ENCODE peak calls at places on chromosomes 7 and 10, in four cellular contexts. O is NB4, K is cardiac fibroblast, F is cardiac muscle cell. P is an unnamed sample.

GRCh38 chr7:44308741-44309270 is 16.6 kb downstream of the CAMK2B start:
- DNase-seq in O (no peak), F (no peak), K (no peak), P (no peak)

GRCh38 chr7:130912910-130913720 is 179.1 kb upstream of the KLF14 start:
- DNase-seq in F (no peak), K (peak), O (peak), P (peak)

GRCh38 chr7:13834328-13834761 is 155.1 kb downstream of the ETV1 start:
- DNase-seq in F (no peak), K (no peak), O (no peak), P (no peak)

GRCh38 chr10:99784025-99784730 is 1.7 kb downstream of the ABCC2 start:
- DNase-seq in O (no peak), F (no peak), K (peak), P (peak)

GRCh38 chr7:29332027-29332806 is 137.6 kb downstream of the CHN2 start:
- DNase-seq in O (no peak), K (no peak), F (no peak), P (no peak)

GRCh38 chr7:150665075-150665794 is 20.3 kb upstream of the GIMAP2 start:
- DNase-seq in F (no peak), O (no peak), K (no peak), P (no peak)

GRCh38 chr7:135342887-135343286 is 109.2 kb downstream of the STRA8 start:
- DNase-seq in F (no peak), K (no peak), O (no peak), P (no peak)

GRCh38 chr7:158395780-158396214 is 191.8 kb downstream of the PTPRN2 start:
- DNase-seq in O (no peak), F (no peak), K (no peak), P (no peak)

GRCh38 chr7:104894313-104894712 is 119.7 kb upstream of the KMT2E start:
- DNase-seq in F (no peak), K (no peak), O (no peak), P (no peak)

GRCh38 chr7:40733578-40733977 is 598.8 kb downstream of the SUGCT start:
- DNase-seq in O (peak), F (no peak), K (no peak), P (no peak)

GRCh38 chr7:131501422-131501821 is 55.0 kb downstream of the PODXL start:
- DNase-seq in O (peak), F (no peak), K (peak), P (peak)

GRCh38 chr10:74981831-74982633 is 129.4 kb upstream of the SAMD8 start:
- DNase-seq in O (no peak), K (no peak), F (no peak), P (no peak)

GRCh38 chr10:33377658-33378025 is 43.2 kb upstream of the NRP1 start:
- DNase-seq in F (no peak), K (peak), O (no peak), P (peak)

GRCh38 chr10:130464426-130464825 is 328.2 kb downstream of the GLRX3 start:
- DNase-seq in K (no peak), F (no peak), O (no peak), P (no peak)

GRCh38 chr10:51405580-51406367 is 293.6 kb downstream of the CSTF2T start:
- DNase-seq in F (no peak), K (peak), O (no peak), P (no peak)

GRCh38 chr7:152909280-152909679 is 149.7 kb downstream of the ACTR3B start:
- DNase-seq in F (no peak), K (no peak), O (no peak), P (no peak)

GRCh38 chr7:26166681-26167266 is 14.8 kb downstream of the NFE2L3 start:
- DNase-seq in K (no peak), O (peak), F (no peak), P (no peak)

GRCh38 chr7:24279512-24279911 is 4.5 kb upstream of the NPY start:
- DNase-seq in F (no peak), O (no peak), K (no peak), P (no peak)

GRCh38 chr7:128120976-128121490 is 89.8 kb upstream of the LRRC4 start:
- DNase-seq in K (no peak), O (no peak), F (no peak), P (no peak)

GRCh38 chr7:138948403-138948802 is 32.8 kb downstream of the KIAA1549 start:
- DNase-seq in O (peak), K (no peak), F (no peak), P (no peak)

GRCh38 chr7:157458254-157458633 is 121.4 kb downstream of the DNAJB6 start:
- DNase-seq in K (no peak), O (no peak), F (no peak), P (no peak)

GRCh38 chr7:8261711-8262695 is at the start of gene ICA1:
- DNase-seq in F (peak), O (peak), K (peak), P (peak)

GRCh38 chr7:137242616-137243015 is 100.9 kb downstream of the PTN start:
- DNase-seq in O (no peak), F (no peak), K (no peak), P (no peak)

GRCh38 chr7:50603288-50603687 is 38.1 kb upstream of the DDC start:
- DNase-seq in F (no peak), K (no peak), O (no peak), P (no peak)

GRCh38 chr7:16739863-16740622 is 13.5 kb upstream of the TSPAN13 start:
- DNase-seq in K (peak), F (peak), O (peak), P (peak)

GRCh38 chr7:122383934-122384333 is 79.4 kb upstream of the FEZF1 start:
- DNase-seq in O (peak), F (no peak), K (no peak), P (peak)

GRCh38 chr7:127383123-127383835 is 9.2 kb downstream of the ZNF800 start:
- DNase-seq in O (peak), K (peak), F (no peak), P (peak)

DNA sequence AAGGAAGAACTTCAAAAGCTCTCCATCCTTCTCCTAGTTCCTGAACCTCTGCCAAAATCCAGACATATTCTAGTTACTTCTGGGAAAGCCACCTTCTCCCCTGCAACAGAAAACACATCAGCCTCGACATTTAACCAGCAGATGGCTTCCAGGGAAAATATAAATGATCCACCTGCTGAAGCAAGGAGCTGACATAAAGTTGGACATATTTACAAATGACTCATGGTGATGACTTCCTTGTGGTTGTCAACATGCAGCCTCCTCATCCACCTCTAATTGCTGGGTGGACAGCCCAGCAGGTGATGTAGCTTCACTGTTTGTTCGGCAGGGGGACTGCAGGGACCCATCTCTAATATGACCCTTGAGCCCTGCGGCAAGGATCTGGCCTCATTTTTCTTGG is 266.0 kb downstream of the C7orf25 start:
- DNase-seq in K (peak), F (no peak), O (no peak), P (peak)
- H3K4me3 ChIP-seq in K (no peak), F (no peak), O (no peak), P (no peak)

GRCh38 chr10:132360766-132361447 is 28.9 kb downstream of the LRRC27 start:
- DNase-seq in K (no peak), F (peak), O (peak), P (no peak)
- TF ChIP-seq CTCF in K (peak), F (peak), O (peak), P (peak)

DNA sequence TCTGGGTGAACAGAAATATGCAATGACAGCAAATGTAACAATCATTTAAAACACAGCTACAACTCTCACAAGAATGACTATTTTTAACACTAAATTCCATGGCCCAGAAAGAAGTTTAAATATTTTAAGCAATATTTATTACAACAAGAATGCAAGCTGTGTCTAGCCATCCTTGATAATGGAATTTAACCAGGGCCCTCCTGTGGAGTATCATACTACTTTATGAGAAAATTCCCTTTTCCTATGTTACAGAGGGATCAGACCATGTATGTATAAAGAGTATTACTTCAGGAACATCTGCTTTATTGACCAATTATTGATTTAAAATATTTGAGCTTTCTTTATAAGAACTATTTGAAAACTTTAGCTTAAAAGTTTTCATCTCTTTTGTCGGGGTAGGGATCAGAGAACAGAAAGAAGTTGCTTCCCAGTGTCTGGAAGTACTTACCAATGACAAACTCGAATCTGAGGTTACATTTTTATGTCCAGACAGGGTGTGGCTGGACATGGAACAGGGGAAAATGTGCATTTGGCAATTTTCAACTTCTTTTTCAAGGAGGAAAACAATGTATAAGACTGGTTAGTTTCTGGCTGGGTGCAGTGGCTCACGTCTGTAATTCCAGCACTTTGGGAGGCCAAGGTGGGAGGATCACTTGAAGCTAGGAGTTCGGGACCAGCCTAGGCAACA is 48.3 kb upstream of the NRBF2 start:
- DNase-seq in K (no peak), F (no peak), O (no peak), P (no peak)
- H3K4me3 ChIP-seq in K (no peak), F (no peak), O (no peak), P (no peak)

DNA sequence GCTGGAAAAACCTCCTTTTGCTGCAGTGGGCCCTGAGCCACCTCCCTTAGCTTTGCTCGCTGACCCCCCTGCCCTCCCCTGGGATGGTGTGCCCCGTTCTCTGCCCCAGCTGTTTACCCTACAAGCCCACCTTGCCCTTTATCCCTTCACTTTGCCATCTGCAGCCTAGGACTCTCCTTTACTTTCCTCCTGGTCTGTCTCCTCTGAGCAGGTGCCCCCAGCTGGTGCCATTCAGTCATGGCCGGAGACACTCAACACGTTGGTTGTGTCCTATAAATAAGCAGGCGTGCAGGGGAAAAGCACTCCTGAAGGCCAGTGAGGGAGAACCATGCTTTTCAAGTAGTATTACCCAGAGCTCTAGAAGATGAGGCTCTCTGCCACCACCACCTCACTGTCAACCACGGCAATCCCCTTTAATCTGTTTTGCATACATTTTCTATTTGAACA is 6.1 kb downstream of the RASSF4 start:
- DNase-seq in F (peak), O (no peak), K (no peak), P (no peak)
- TF ChIP-seq CTCF in F (no peak), O (no peak), K (no peak), P (no peak)

GRCh38 chr10:49298990-49299815 is at the start of gene C10orf71:
- DNase-seq in K (no peak), F (peak), O (no peak), P (no peak)
- H3K4me3 ChIP-seq in K (no peak), F (peak), O (no peak), P (no peak)

GRCh38 chr7:100465702-100466311 is 1.7 kb upstream of the SPACDR start:
- DNase-seq in F (peak), K (peak), O (peak), P (peak)
- TF ChIP-seq CTCF in F (peak), K (peak), O (peak), P (peak)